ENCODE peak calls at places on chromosomes 3 and 15, in nine cellular contexts. R, M, I, E, L, Q, U, H and Y are unnamed samples.

GRCh38 chr3:156657862-156658731 is 16.3 kb upstream of the TIPARP start:
- DNase-seq in R (no peak), M (no peak), I (no peak), E (no peak), L (no peak), Q (no peak), U (no peak), H (no peak), Y (no peak)

GRCh38 chr15:67174864-67175573 is 79.4 kb downstream of the AAGAB start:
- DNase-seq in R (no peak), M (peak), I (no peak), E (no peak), L (no peak), Q (peak), U (peak), H (peak), Y (no peak)

GRCh38 chr15:75687486-75688277 is 25.0 kb downstream of the CSPG4 start:
- DNase-seq in R (no peak), M (no peak), I (no peak), E (no peak), L (no peak), Q (no peak), U (no peak), H (no peak), Y (no peak)

GRCh38 chr3:8839607-8840325 is 70.4 kb upstream of the OXTR start:
- DNase-seq in R (no peak), M (no peak), I (no peak), E (no peak), L (no peak), Q (peak), U (peak), H (no peak), Y (no peak)

GRCh38 chr15:33735637-33736247 is 232.6 kb upstream of the CHRM5 start:
- DNase-seq in R (no peak), M (peak), I (no peak), E (peak), L (no peak), Q (peak), U (peak), H (peak), Y (peak)

GRCh38 chr15:51727141-51727897 is 10.1 kb downstream of the LYSMD2 start:
- DNase-seq in R (no peak), M (peak), I (no peak), E (no peak), L (no peak), Q (peak), U (no peak), H (no peak), Y (peak)

GRCh38 chr15:82726816-82727215 is 17.1 kb upstream of the AP3B2 start:
- DNase-seq in R (no peak), M (no peak), I (no peak), E (no peak), L (no peak), Q (no peak), U (no peak), H (no peak), Y (no peak)

GRCh38 chr15:65824031-65824743 is 32.1 kb upstream of the DENND4A start:
- DNase-seq in R (no peak), M (peak), I (no peak), E (peak), L (no peak), Q (peak), U (peak), H (peak), Y (peak)

GRCh38 chr3:142180761-142181362 is 31.5 kb upstream of the TFDP2 start:
- DNase-seq in R (no peak), M (peak), I (peak), E (peak), L (no peak), Q (peak), U (peak), H (peak), Y (peak)

GRCh38 chr3:51932471-51933370 is 9.0 kb downstream of the RRP9 start:
- DNase-seq in R (no peak), M (no peak), I (no peak), E (no peak), L (peak), Q (no peak), U (no peak), H (no peak), Y (no peak)

GRCh38 chr3:133695772-133696171 is 34.0 kb upstream of the TOPBP1 start:
- DNase-seq in R (no peak), M (no peak), I (no peak), E (no peak), L (no peak), Q (no peak), U (no peak), H (no peak), Y (no peak)

GRCh38 chr3:15384510-15385237 is 42.7 kb downstream of the METTL6 start:
- DNase-seq in R (no peak), M (no peak), I (no peak), E (no peak), L (no peak), Q (no peak), U (no peak), H (no peak), Y (no peak)

GRCh38 chr3:184428561-184429175 is 48.8 kb downstream of the CHRD start:
- DNase-seq in R (no peak), M (no peak), I (no peak), E (no peak), L (peak), Q (peak), U (no peak), H (no peak), Y (peak)